ENCODE peak calls at places on chromosome 21, in four cellular contexts. L, Z, B and Q are unnamed samples. For H3K4me1, the result is how much of the 10 kb centered on the place peaks cover.

GRCh38 chr21:18387994-18388393 is 15.6 kb downstream of the TMPRSS15 start:
- DNase-seq in Z (no peak), L (no peak), B (no peak), Q (no peak)

GRCh38 chr21:26717146-26717739 is 128.0 kb downstream of the ADAMTS1 start:
- DNase-seq in B (no peak), L (peak), Z (no peak), Q (no peak)

GRCh38 chr21:43207868-43208267 is 39.1 kb downstream of the CRYAA start:
- DNase-seq in B (no peak), Z (no peak), L (no peak), Q (no peak)

GRCh38 chr21:29181799-29182470 is 51.5 kb downstream of the MAP3K7CL start:
- DNase-seq in L (no peak), Z (no peak), B (no peak), Q (no peak)

GRCh38 chr21:31108969-31109368 is 70.7 kb upstream of the KRTAP19-8 start:
- DNase-seq in B (no peak), Z (no peak), L (no peak), Q (no peak)

GRCh38 chr21:29293495-29293894 is 5.2 kb upstream of the BACH1 start:
- DNase-seq in Z (no peak), B (no peak), L (no peak), Q (no peak)

GRCh38 chr21:36135391-36136094 is 664 bp downstream of the CBR3 start:
- DNase-seq in Z (peak), L (peak), B (peak), Q (peak)

GRCh38 chr21:43968410-43969114 is 43.5 kb upstream of the TRAPPC10 start:
- DNase-seq in Z (no peak), L (no peak), B (no peak), Q (no peak)

GRCh38 chr21:39754811-39755210 is 9.8 kb downstream of the IGSF5 start:
- DNase-seq in B (no peak), Z (no peak), L (no peak), Q (no peak)

GRCh38 chr21:29114765-29115164 is 15.7 kb upstream of the MAP3K7CL start:
- DNase-seq in B (no peak), Z (no peak), L (no peak), Q (no peak)

GRCh38 chr21:43194303-43195130 is 25.7 kb downstream of the CRYAA start:
- DNase-seq in B (no peak), Z (peak), L (no peak), Q (no peak)

GRCh38 chr21:14438204-14438603 is 55.3 kb upstream of the HSPA13 start:
- DNase-seq in L (no peak), Z (no peak), B (no peak), Q (no peak)

GRCh38 chr21:31161157-31161556 is 122.9 kb upstream of the KRTAP19-8 start:
- DNase-seq in Z (no peak), L (peak), B (no peak), Q (no peak)

GRCh38 chr21:36065497-36066036 is 4.3 kb upstream of the CBR1 start:
- DNase-seq in B (no peak), Z (no peak), L (no peak), Q (no peak)

GRCh38 chr21:45154511-45155508 is 80.4 kb downstream of the ADARB1 start:
- DNase-seq in L (no peak), B (peak), Z (no peak), Q (no peak)

GRCh38 chr21:45155910-45156309 is 81.5 kb downstream of the ADARB1 start:
- DNase-seq in Z (no peak), L (no peak), B (no peak), Q (no peak)

GRCh38 chr21:45151484-45152115 is 77.2 kb downstream of the ADARB1 start:
- DNase-seq in B (peak), L (no peak), Z (no peak), Q (no peak)

GRCh38 chr21:45152265-45152746 is 77.9 kb downstream of the ADARB1 start:
- DNase-seq in L (no peak), B (peak), Z (no peak), Q (peak)

DNA sequence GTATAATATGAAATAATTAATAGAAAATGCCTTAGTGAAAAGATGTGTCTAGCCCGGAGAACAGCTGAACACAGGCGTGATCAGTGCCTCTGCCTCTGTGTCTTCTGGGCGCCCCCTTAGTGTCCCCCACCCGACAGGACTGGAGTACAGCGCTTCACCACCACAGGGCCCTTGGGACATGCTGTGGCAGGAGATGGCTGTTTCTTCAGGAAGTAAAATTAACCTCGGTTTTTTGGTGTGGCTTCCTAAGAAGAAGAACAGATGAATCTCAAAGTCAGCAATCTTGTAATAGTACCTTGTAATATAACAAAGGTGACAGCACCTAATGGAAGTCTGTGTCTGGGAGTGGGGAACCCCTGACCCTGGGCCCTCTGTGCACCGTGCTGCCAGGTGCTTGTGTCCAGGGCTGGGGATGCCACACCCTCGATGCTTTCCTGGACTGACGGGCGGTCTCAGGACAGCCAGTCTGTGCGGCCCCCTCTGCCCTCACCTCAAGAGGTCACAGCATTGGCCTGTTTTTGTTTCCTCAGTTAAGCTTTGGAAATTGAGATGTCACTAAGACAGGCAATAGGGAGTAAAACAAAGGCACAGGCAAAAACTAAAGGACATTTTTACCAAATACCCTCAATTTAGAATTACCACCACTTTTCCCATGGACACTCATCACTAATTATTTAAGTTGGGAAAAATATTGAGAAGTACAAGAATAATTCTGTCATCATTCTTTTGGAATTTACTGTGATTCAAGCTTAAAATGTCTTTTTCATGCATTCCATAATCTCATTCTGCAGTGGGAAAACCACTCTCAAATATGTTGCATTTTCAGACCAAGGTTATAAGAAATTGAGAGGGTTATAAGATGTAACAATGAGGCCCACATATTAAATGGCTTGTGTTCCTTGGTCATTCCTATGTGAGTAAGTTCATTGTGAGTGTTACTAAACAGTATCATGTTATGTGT is 79.3 kb downstream of the ADARB1 start:
- DNase-seq in Z (no peak), B (peak), L (no peak), Q (no peak)
- H3K4me1 ChIP-seq in Z (under half), B (under half), L (under half), Q (under half)

GRCh38 chr21:45408271-45408791 is 3.4 kb downstream of the COL18A1 start:
- DNase-seq in B (peak), L (no peak), Z (no peak), Q (peak)
- H3K4me1 ChIP-seq in B (under half), L (under half), Z (under half), Q (half or more)

GRCh38 chr21:34080693-34081092 is 7.3 kb downstream of the MRPS6 start:
- DNase-seq in Z (no peak), B (no peak), L (no peak), Q (no peak)
- H3K4me1 ChIP-seq in Z (under half), B (under half), L (under half), Q (half or more)

DNA sequence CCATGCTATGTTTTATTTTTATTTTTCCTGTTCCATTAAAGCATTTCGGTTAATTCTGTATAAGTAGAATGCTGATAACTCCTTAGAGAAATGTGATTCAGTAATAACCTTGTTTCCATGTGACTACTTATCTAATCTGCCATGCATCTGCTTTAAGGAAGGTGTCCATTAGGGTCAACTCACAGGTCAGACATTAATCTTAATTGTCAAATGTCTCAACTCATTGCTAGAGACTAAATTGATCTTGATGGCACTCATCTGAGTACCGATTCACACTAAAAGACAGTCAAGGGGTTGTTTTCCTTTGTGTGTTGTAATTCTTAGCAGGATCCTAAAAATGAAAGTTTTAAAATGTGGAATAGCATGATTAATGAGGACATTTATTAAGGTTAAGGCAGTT is 41.8 kb downstream of the ITSN1 start:
- DNase-seq in Z (no peak), B (no peak), L (no peak), Q (no peak)
- H3K4me1 ChIP-seq in Z (under half), B (under half), L (half or more), Q (half or more)

GRCh38 chr21:37449302-37449937 is 82.8 kb downstream of the DYRK1A start:
- DNase-seq in Z (no peak), L (no peak), B (no peak), Q (no peak)
- H3K4me1 ChIP-seq in Z (under half), L (under half), B (under half), Q (half or more)

GRCh38 chr21:34808569-34809204 is 139.9 kb downstream of the CLIC6 start:
- DNase-seq in Z (no peak), L (no peak), B (no peak), Q (no peak)
- H3K4me1 ChIP-seq in Z (under half), L (under half), B (under half), Q (under half)

DNA sequence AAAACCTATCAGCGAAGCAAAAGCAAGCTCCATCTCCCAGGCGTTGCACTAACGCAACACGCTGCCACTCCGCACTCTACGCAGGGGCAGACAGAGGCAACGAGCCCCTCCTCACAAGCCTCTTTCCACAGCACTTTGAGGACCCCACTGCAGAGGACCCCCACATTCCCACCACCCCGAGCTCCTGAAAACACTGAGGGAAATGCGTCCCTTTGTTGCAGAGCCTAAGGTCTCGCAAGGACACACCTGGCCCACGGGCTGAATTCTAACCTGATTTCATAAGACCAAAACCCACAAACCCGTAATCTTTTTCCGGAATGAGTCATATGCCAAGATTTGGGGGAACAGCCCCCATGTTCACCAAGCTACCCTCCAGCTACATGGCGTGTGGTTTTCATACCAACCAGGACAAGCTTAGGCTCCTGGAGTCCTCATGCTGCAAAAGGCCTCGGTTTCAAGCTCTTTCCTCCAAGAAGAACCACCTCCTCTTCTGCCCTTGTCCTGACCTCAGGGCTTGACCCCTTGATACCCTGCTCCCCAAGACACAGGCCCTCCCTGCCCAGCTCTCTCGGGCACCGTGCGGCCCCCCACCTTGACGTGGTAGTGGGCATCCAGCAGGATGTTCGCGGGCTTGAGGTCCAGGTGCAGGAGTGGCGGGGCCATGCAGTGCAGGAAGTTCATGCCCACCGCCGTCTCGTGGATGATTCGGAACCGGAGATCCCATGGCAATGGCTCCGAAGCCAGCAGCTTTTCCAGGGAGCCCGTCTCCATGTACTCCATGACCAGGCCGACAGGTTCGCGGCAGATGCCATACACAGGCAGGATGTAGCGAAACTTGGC is 10.7 kb downstream of the RIPK4 start:
- DNase-seq in Z (no peak), B (peak), L (no peak), Q (no peak)
- H3K4me1 ChIP-seq in Z (under half), B (under half), L (under half), Q (under half)

GRCh38 chr21:44970766-44971671 is 31.2 kb downstream of the SLX9 start:
- DNase-seq in L (no peak), B (no peak), Z (no peak), Q (no peak)

GRCh38 chr21:44971672-44971995 is 31.8 kb downstream of the SLX9 start:
- DNase-seq in B (no peak), Z (no peak), L (no peak), Q (no peak)

GRCh38 chr21:44972821-44973220 is 33.0 kb downstream of the SLX9 start:
- DNase-seq in B (no peak), Z (no peak), L (no peak), Q (no peak)

GRCh38 chr21:44973598-44973997 is 33.8 kb downstream of the SLX9 start:
- DNase-seq in B (no peak), Z (no peak), L (no peak), Q (no peak)

GRCh38 chr21:44972301-44972814 is 32.5 kb downstream of the SLX9 start:
- DNase-seq in L (no peak), Z (no peak), B (no peak), Q (no peak)
- H3K4me1 ChIP-seq in L (under half), Z (under half), B (under half), Q (under half)